ENCODE peak calls at places on chromosomes 3 and 15, in four cellular contexts. T is cardiac muscle cell; W is colonic mucosa; N is CD8-positive, alpha-beta memory T cell. I is an unnamed sample. For H3K4me1, the result is how much of the 10 kb centered on the place peaks cover.

GRCh38 chr15:59456114-59456513 is 18.1 kb downstream of the FAM81A start:
- DNase-seq in W (peak), T (no peak), N (no peak), I (no peak)

GRCh38 chr15:40310993-40311392 is 3.3 kb upstream of the PLCB2 start:
- DNase-seq in T (no peak), N (no peak), W (no peak), I (no peak)

GRCh38 chr3:112781611-112782010 is 65.1 kb downstream of the CD200R1L start:
- DNase-seq in N (no peak), T (no peak), W (no peak), I (no peak)

GRCh38 chr3:37402351-37402750 is 228.0 kb upstream of the LRRFIP2 start:
- DNase-seq in N (no peak), T (peak), W (no peak), I (no peak)

GRCh38 chr3:150421799-150422548 is 13.9 kb downstream of the TSC22D2 start:
- DNase-seq in N (no peak), W (no peak), T (peak), I (no peak)

GRCh38 chr3:30681276-30682211 is 75.1 kb downstream of the TGFBR2 start:
- DNase-seq in W (peak), N (no peak), T (peak), I (peak)

GRCh38 chr15:82081904-82082810 is 36.3 kb upstream of the MEX3B start:
- DNase-seq in T (peak), N (no peak), W (no peak), I (peak)

GRCh38 chr3:196388946-196389345 is 43.3 kb downstream of the UBXN7 start:
- DNase-seq in T (peak), W (no peak), N (no peak), I (no peak)

GRCh38 chr3:9108876-9109569 is 140.4 kb downstream of the SRGAP3 start:
- DNase-seq in N (no peak), W (no peak), T (peak), I (no peak)

GRCh38 chr3:71063768-71064287 is 519.7 kb downstream of the FOXP1 start:
- DNase-seq in N (peak), W (peak), T (peak), I (no peak)

GRCh38 chr3:132395126-132395525 is 22.2 kb upstream of the DNAJC13 start:
- DNase-seq in W (no peak), T (peak), N (no peak), I (no peak)

GRCh38 chr3:8552223-8552762 is 50.7 kb downstream of the LMCD1 start:
- DNase-seq in W (no peak), N (no peak), T (no peak), I (no peak)

GRCh38 chr3:195183071-195183776 is 87.7 kb downstream of the XXYLT1 start:
- DNase-seq in N (no peak), T (no peak), W (no peak), I (no peak)

GRCh38 chr3:30141178-30141581 is 465.2 kb upstream of the TGFBR2 start:
- DNase-seq in W (no peak), N (no peak), T (no peak), I (no peak)

GRCh38 chr3:157134620-157135191 is 25.2 kb downstream of the CCNL1 start:
- DNase-seq in N (no peak), T (no peak), W (no peak), I (no peak)

GRCh38 chr3:18743761-18744160 is 318.6 kb upstream of the SATB1 start:
- DNase-seq in T (no peak), N (no peak), W (no peak), I (no peak)

GRCh38 chr15:78374436-78375393 is 34.6 kb downstream of the CRABP1 start:
- DNase-seq in W (peak), T (no peak), N (no peak), I (no peak)

GRCh38 chr15:98800437-98801233 is 152.3 kb downstream of the IGF1R start:
- DNase-seq in N (no peak), W (peak), T (peak), I (peak)

GRCh38 chr15:48414015-48414414 is 82.8 kb downstream of the DUT start:
- DNase-seq in W (no peak), N (no peak), T (peak), I (no peak)

GRCh38 chr3:171028025-171028778 is 1.7 kb upstream of the SLC2A2 start:
- DNase-seq in W (peak), T (peak), N (no peak), I (no peak)

GRCh38 chr15:30001592-30001991 is 81.2 kb upstream of the GOLGA8J start:
- DNase-seq in W (no peak), N (no peak), T (no peak), I (no peak)

GRCh38 chr15:31574761-31575160 is 248.1 kb downstream of the KLF13 start:
- DNase-seq in T (peak), W (no peak), N (no peak), I (no peak)

GRCh38 chr15:29674661-29675533 is 147.4 kb downstream of the TJP1 start:
- DNase-seq in T (peak), N (no peak), W (peak), I (no peak)

GRCh38 chr15:71374607-71375352 is 259.5 kb downstream of the THSD4 start:
- DNase-seq in N (no peak), T (no peak), W (no peak), I (peak)

DNA sequence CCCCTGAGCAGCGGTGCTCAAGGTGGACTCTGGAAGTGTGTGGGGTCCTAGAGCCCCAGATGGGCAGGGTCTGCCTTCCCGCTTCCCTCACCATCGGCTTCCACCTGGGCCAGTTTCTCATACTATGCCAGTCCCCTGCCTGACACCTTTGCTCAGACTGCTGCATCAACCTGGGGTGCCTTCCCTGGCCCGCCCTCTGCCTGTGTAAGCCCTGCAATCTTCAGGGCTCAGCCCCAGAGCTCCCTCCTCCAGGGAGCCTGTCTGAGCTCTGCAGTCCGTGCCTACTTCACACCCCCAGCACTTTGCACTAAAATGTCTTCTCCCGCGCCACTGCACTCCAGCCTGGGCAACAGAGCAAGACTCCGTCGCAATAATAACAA is 13.1 kb downstream of the CSK start:
- DNase-seq in T (no peak), W (no peak), N (no peak), I (no peak)
- H3K4me1 ChIP-seq in T (under half), W (under half), N (half or more), I (under half)

GRCh38 chr3:161372321-161373260 is 1.3 kb upstream of the SPTSSB start:
- DNase-seq in N (peak), W (peak), T (peak), I (peak)
- H3K27ac ChIP-seq in N (no peak), W (no peak), T (no peak), I (no peak)

GRCh38 chr15:89376441-89376840 is 41.8 kb upstream of the POLG start:
- DNase-seq in T (no peak), N (no peak), W (no peak), I (no peak)

GRCh38 chr15:89378699-89379422 is 44.2 kb upstream of the POLG start:
- DNase-seq in N (no peak), W (no peak), T (no peak), I (no peak)

GRCh38 chr15:89375093-89376062 is 40.8 kb upstream of the POLG start:
- DNase-seq in W (no peak), N (no peak), T (no peak), I (no peak)

GRCh38 chr15:89377842-89378698 is 43.4 kb upstream of the POLG start:
- DNase-seq in N (peak), T (no peak), W (no peak), I (no peak)

DNA sequence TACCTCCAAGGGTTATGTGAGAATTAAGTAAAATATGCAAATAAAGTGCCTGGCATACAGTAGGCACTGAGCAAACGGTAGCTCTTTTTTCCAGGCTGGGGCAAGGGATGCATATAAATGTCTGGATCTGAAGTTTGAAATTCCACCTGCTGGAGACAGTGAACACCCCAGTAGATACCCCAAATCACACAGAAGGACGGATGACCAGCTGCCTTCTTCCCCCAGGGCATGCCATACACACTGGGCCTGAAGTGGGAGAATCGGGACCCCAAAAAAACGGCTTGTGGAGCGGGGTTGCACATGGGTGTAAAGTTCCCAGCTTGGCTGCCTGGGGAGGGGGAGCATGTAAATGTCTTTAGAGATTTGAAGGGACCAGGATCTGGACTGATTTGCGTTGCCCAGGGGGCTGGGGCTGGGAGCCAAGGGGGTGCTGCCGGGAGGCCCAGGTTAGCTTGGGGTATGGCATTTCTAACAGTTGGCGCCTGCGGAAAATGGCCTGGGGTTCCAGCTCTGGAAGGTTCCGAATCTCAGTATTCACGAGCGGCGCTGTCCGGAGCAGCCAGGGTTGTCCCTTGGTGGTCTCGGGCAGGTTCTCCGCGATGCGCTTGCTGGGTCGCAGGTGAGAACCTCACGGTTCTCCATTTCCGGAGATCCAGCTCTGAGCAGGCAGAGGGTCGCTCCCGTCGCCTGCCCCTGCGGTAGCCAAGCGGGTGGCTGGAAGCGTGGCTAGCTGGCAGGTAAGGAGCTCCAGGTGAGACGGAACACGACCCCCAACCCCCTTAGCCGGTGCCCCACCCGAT is 42.6 kb upstream of the POLG start:
- DNase-seq in W (no peak), N (no peak), T (no peak), I (no peak)
- H3K4me3 ChIP-seq in W (no peak), N (no peak), T (no peak), I (no peak)

DNA sequence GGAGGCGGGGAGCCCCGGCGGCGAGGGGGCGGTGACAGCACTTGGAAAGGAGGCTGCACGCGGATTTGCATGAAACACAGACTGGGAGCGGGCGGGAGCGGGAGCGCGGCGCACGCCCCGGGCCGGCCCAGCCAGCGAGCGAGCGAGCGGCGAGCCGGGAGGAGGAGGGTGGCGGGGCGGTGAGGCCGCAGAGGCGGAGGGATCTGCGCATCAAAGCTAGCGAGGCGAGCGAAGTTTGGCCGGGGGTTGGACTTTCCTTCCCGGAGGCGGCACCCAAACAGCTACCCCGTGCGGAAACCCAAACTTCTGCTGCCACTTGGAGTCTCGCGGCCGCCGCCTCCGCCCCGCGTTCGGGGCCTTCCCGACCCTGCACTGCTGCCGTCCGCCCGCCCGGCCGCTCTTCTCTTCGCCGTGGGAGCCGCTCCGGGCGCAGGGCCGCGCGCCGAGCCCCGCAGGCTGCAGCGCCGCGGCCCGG is at the start of gene SMAD3:
- DNase-seq in W (peak), N (peak), T (peak), I (peak)
- H3K4me1 ChIP-seq in W (under half), N (under half), T (under half), I (under half)

GRCh38 chr3:100602506-100603444 is 6.6 kb upstream of the ADGRG7 start:
- DNase-seq in N (no peak), T (peak), W (no peak), I (no peak)
- H3K27ac ChIP-seq in N (no peak), T (peak), W (peak), I (no peak)

GRCh38 chr3:77939726-77940125 is 899.8 kb downstream of the ROBO2 start:
- DNase-seq in W (no peak), T (peak), N (no peak), I (no peak)

GRCh38 chr3:77943598-77943997 is 903.7 kb downstream of the ROBO2 start:
- DNase-seq in T (no peak), N (no peak), W (no peak), I (no peak)

GRCh38 chr3:77947671-77948070 is 907.8 kb downstream of the ROBO2 start:
- DNase-seq in N (no peak), T (no peak), W (no peak), I (no peak)

DNA sequence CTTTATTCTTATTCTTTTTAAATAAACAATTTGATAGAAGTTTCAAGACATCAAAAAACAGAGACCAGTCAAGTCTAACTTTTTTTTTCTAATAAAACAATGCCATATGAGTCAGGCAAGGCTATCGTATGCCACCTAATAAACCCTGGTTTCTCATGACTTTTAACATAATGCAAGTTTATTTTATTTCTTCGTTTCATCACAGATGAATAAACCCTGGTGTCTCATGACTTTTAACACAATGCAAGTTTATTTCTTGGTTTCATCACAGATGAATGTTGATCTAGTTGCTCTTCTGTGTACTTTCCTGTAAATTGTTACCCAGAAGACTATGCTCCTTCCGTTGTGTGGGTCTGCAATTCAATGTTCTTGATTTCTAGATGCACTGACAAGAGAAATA is 905.4 kb downstream of the ROBO2 start:
- DNase-seq in W (no peak), T (no peak), N (no peak), I (no peak)
- H3K4me3 ChIP-seq in W (no peak), T (no peak), N (no peak), I (no peak)

GRCh38 chr15:94154255-94154654 is 77.1 kb upstream of the MCTP2 start:
- DNase-seq in T (no peak), W (no peak), N (no peak), I (no peak)
- H3K4me1 ChIP-seq in T (under half), W (under half), N (under half), I (under half)

GRCh38 chr3:98986073-98986472 is 84.6 kb upstream of the DCBLD2 start:
- DNase-seq in T (peak), W (no peak), N (no peak), I (no peak)
- H3K27ac ChIP-seq in T (no peak), W (no peak), N (no peak), I (no peak)

GRCh38 chr15:62745621-62746180 is 296.8 kb upstream of the TPM1 start:
- DNase-seq in T (no peak), N (no peak), W (no peak), I (no peak)

GRCh38 chr15:62749445-62749844 is 293.1 kb upstream of the TPM1 start:
- DNase-seq in N (no peak), W (no peak), T (no peak), I (no peak)

GRCh38 chr15:62748175-62748574 is 294.4 kb upstream of the TPM1 start:
- DNase-seq in W (no peak), N (no peak), T (no peak), I (no peak)

GRCh38 chr15:62750471-62750870 is 292.1 kb upstream of the TPM1 start:
- DNase-seq in N (no peak), T (no peak), W (no peak), I (no peak)

DNA sequence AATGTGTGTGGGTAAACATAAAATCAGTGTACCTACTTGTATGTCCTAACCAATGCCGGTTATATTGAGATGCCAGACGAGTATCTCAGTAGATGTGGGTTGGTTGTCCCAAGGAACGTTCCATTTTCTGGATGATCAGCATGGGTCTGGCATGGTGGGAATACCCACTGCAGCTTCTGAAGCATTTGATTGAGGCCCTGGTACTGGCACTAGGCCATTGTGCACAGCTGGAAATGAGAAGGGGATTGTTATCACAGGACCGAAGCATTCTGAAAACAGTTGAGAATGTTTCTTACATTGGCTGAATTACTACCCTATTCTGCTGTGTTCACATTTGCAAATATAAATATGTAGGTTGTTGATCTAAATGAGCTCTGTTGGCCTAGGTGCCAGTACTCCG is 293.5 kb upstream of the TPM1 start:
- DNase-seq in N (no peak), W (no peak), T (no peak), I (no peak)
- H3K4me3 ChIP-seq in N (no peak), W (no peak), T (no peak), I (no peak)